ENCODE peak calls at places on chromosomes 12 and 14, in eight cellular contexts. J is upper lobe of right lung, M is stomach, P is ascending aorta, F is lung, A is psoas muscle, Q is right lobe of liver, Z is heart left ventricle. U is an unnamed sample. For H3K27me3, the result is how much of the 10 kb centered on the place peaks cover.

GRCh38 chr14:100664841-100665425 is 61.8 kb upstream of the DLK1 start:
- DNase-seq in J (no peak), M (no peak), P (no peak), F (no peak), A (peak), Q (no peak), Z (no peak), U (no peak)

GRCh38 chr14:77645520-77646230 is 29.2 kb upstream of the SPTLC2 start:
- DNase-seq in J (no peak), M (no peak), P (no peak), F (no peak), A (no peak), Q (no peak), Z (no peak), U (no peak)

GRCh38 chr12:30138483-30138882 is 354.7 kb upstream of the TMTC1 start:
- DNase-seq in J (no peak), M (no peak), P (no peak), F (no peak), A (no peak), Q (no peak), Z (no peak), U (no peak)

GRCh38 chr12:54431911-54432814 is 13.1 kb upstream of the ITGA5 start:
- DNase-seq in J (no peak), M (peak), P (peak), F (peak), A (peak), Q (peak), Z (peak), U (no peak)

GRCh38 chr12:127558363-127558762 is 708.6 kb upstream of the TMEM132C start:
- DNase-seq in J (no peak), M (no peak), P (no peak), F (no peak), A (no peak), Q (no peak), Z (no peak), U (no peak)

GRCh38 chr12:48023386-48023785 is 19.1 kb upstream of the COL2A1 start:
- DNase-seq in J (no peak), M (peak), P (no peak), F (no peak), A (no peak), Q (no peak), Z (peak), U (no peak)

GRCh38 chr14:70782361-70782760 is 27.0 kb downstream of the MAP3K9 start:
- DNase-seq in J (no peak), M (no peak), P (no peak), F (peak), A (no peak), Q (no peak), Z (no peak), U (no peak)

GRCh38 chr12:3019005-3019680 is 58.0 kb upstream of the TSPAN9 start:
- DNase-seq in J (no peak), M (no peak), P (no peak), F (no peak), A (no peak), Q (no peak), Z (no peak), U (no peak)

GRCh38 chr12:6684609-6685008 is 4.6 kb downstream of the ZNF384 start:
- DNase-seq in J (no peak), M (no peak), P (no peak), F (no peak), A (no peak), Q (no peak), Z (no peak), U (peak)

GRCh38 chr12:110533607-110534006 is 31.5 kb downstream of the RAD9B start:
- DNase-seq in J (no peak), M (no peak), P (no peak), F (no peak), A (no peak), Q (no peak), Z (no peak), U (no peak)

GRCh38 chr14:61337893-61338292 is 16.5 kb downstream of the PRKCH start:
- DNase-seq in J (no peak), M (peak), P (no peak), F (no peak), A (no peak), Q (no peak), Z (no peak), U (no peak)

GRCh38 chr12:108382437-108382801 is 43.3 kb upstream of the CMKLR1 start:
- DNase-seq in J (no peak), M (no peak), P (no peak), F (no peak), A (no peak), Q (no peak), Z (no peak), U (no peak)

GRCh38 chr12:116659771-116660481 is 77.9 kb downstream of the SPRING1 start:
- DNase-seq in J (no peak), M (peak), P (no peak), F (no peak), A (no peak), Q (no peak), Z (no peak), U (no peak)

GRCh38 chr12:95304673-95305198 is 87.1 kb downstream of the VEZT start:
- DNase-seq in J (no peak), M (no peak), P (no peak), F (no peak), A (no peak), Q (no peak), Z (no peak), U (no peak)

GRCh38 chr12:109734219-109735000 is 20.8 kb downstream of the FAM222A start:
- DNase-seq in J (peak), M (peak), P (peak), F (no peak), A (peak), Q (no peak), Z (peak), U (peak)

DNA sequence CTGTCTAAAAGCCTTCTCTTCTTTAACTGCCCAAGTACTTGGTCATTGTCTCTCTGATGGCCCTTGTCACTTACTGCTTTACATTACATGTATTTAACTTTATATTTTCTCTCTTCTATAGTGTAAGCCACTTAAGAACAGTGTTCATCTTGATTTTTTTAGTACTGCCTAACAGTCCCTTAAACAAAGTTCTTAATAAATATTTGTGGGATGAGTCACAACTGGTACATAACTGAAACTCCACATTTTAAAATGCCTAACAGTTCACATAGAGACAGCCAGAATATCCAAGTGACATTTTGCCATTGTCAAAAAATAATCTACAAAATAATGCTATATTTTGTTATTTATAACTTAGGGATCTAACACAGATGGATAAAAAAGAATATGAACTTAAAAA is 146.6 kb downstream of the STXBP6 start:
- DNase-seq in J (no peak), M (no peak), P (no peak), F (no peak), A (no peak), Q (no peak), Z (no peak), U (no peak)
- H3K4me3 ChIP-seq in J (no peak), M (no peak), P (no peak), F (no peak), A (no peak), Q (no peak), Z (no peak), U (no peak)

GRCh38 chr12:124666722-124667259 is 99.4 kb upstream of the NCOR2 start:
- DNase-seq in J (no peak), M (no peak), P (no peak), F (no peak), A (no peak), Q (no peak), Z (no peak), U (no peak)

GRCh38 chr12:124665516-124665915 is 98.1 kb upstream of the NCOR2 start:
- DNase-seq in J (no peak), M (no peak), P (no peak), F (peak), A (no peak), Q (no peak), Z (no peak), U (no peak)

GRCh38 chr12:124663771-124664366 is 96.5 kb upstream of the NCOR2 start:
- DNase-seq in J (no peak), M (no peak), P (no peak), F (no peak), A (no peak), Q (no peak), Z (no peak), U (no peak)

GRCh38 chr12:124663206-124663605 is 95.8 kb upstream of the NCOR2 start:
- DNase-seq in J (no peak), M (no peak), P (no peak), F (no peak), A (no peak), Q (no peak), Z (no peak), U (no peak)

DNA sequence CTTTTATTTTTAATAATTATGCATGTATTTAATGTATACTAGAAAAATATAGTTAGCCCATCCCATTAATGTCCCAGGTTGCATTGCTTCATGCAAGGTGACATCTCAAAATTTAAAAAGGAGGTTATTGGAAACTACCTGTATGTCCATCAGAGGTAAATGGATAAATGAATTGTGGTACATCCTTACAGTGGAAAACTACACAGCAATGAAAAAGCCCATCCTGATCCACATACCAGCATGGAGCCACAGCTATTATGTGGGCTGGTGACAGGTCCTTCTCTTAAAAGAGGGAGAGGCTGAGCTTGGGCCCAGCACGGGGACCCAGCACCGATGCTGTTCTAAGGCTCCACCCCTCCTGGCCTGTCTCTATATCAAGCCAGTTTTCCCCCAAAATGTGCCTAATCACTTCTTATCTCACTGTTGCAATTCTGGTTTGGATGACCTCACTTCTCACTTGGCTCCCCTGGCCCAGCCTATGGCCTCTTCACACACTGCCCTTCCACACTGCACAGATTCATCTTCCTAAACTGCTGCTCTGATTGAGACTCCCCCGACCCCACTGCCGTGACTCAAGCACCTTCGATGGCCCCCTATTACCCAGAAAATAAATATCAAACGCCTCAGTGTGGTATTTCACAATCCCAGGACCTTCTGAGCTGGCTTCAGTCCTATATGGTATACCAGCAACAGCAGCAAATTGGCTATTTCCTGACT is 97.1 kb upstream of the NCOR2 start:
- DNase-seq in J (no peak), M (no peak), P (no peak), F (no peak), A (no peak), Q (no peak), Z (no peak), U (no peak)
- TF ChIP-seq CTCF in J (no peak), M (no peak), P (no peak), F (no peak), A (no peak), Q (no peak), Z (no peak), U (no peak)

GRCh38 chr12:106588771-106589170 is 6.0 kb downstream of the RFX4 start:
- DNase-seq in J (no peak), M (no peak), P (no peak), F (no peak), A (no peak), Q (no peak), Z (no peak), U (no peak)

GRCh38 chr12:106585862-106586534 is 3.2 kb downstream of the RFX4 start:
- DNase-seq in J (no peak), M (no peak), P (no peak), F (no peak), A (no peak), Q (no peak), Z (no peak), U (no peak)

GRCh38 chr12:106585237-106585834 is 2.5 kb downstream of the RFX4 start:
- DNase-seq in J (no peak), M (no peak), P (no peak), F (no peak), A (no peak), Q (no peak), Z (no peak), U (no peak)

GRCh38 chr12:106586535-106586802 is 3.7 kb downstream of the RFX4 start:
- DNase-seq in J (no peak), M (no peak), P (no peak), F (no peak), A (no peak), Q (no peak), Z (no peak), U (no peak)

GRCh38 chr12:106586803-106587684 is 4.2 kb downstream of the RFX4 start:
- DNase-seq in J (no peak), M (no peak), P (no peak), F (no peak), A (no peak), Q (no peak), Z (no peak), U (no peak)
- H3K27me3 ChIP-seq in J (half or more), M (half or more), P (under half), F (under half), A (half or more), Q (under half), Z (half or more), U (half or more)

GRCh38 chr14:22570132-22570949 is 18.7 kb downstream of the DAD1 start:
- DNase-seq in J (no peak), M (peak), P (peak), F (peak), A (no peak), Q (no peak), Z (peak), U (peak)
- H3K4me3 ChIP-seq in J (no peak), M (no peak), P (no peak), F (no peak), A (no peak), Q (no peak), Z (no peak), U (no peak)

DNA sequence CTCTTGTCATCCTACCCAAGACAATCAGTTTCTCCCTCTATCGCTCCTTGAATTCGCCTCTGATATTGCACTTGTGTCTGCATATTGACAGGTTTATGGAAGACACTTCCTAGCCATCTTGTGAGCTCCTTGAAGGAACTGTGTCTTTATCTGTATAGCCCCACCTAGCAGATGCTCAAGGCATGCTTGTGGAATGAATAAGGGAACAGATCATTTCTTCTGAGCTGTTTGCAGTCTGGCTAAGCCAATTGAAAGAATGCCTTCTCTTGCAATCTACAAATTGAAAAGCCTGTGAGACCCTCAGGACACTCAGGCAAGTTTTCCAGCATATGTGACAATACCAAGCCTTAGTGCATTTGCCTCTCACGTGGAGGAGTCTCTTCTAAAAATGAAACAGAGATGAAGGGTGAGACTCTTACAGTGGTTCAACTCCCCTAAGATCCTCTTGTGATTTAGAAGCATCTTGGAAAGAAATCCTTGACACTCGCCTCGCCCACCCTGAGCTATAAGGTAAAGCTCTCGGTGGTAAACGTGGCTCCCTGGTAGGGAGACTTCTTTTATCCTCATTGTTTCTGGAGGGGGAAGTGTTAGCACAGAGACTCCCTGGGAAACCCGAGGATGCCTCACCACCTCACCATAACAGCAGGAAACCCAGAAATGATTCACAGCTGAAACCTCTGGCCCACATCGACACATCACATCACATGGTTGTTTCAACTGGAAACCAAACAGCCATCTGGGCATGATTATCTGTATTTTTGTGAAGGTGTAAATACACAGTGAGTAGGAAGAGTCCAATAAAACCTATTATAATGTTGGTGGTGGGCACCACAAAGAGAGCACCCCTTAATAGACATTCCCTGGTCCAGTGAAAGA is 112.3 kb upstream of the BCL2L14 start:
- DNase-seq in J (no peak), M (no peak), P (no peak), F (no peak), A (no peak), Q (no peak), Z (no peak), U (no peak)
- TF ChIP-seq CTCF in J (no peak), M (no peak), P (no peak), F (no peak), A (no peak), Q (no peak), Z (no peak), U (no peak)

GRCh38 chr12:52844386-52844785 is 4.4 kb downstream of the KRT78 start:
- DNase-seq in J (no peak), M (no peak), P (no peak), F (no peak), A (no peak), Q (no peak), Z (no peak), U (no peak)
- H3K27me3 ChIP-seq in J (under half), M (under half), P (under half), F (under half), A (under half), Q (under half), Z (under half), U (under half)

GRCh38 chr12:49665384-49665783 is 41.8 kb downstream of the FMNL3 start:
- DNase-seq in J (no peak), M (no peak), P (no peak), F (no peak), A (no peak), Q (no peak), Z (no peak), U (no peak)

GRCh38 chr12:49664591-49665146 is 41.3 kb downstream of the PRPF40B start:
- DNase-seq in J (no peak), M (no peak), P (no peak), F (no peak), A (no peak), Q (no peak), Z (peak), U (peak)

GRCh38 chr12:49664167-49664566 is 40.8 kb downstream of the PRPF40B start:
- DNase-seq in J (no peak), M (no peak), P (no peak), F (no peak), A (no peak), Q (no peak), Z (no peak), U (no peak)

GRCh38 chr12:49661191-49661590 is 37.8 kb downstream of the PRPF40B start:
- DNase-seq in J (no peak), M (no peak), P (no peak), F (no peak), A (no peak), Q (no peak), Z (no peak), U (no peak)

GRCh38 chr12:49662998-49663843 is 39.9 kb downstream of the PRPF40B start:
- DNase-seq in J (peak), M (no peak), P (peak), F (peak), A (peak), Q (peak), Z (peak), U (peak)
- H3K4me3 ChIP-seq in J (no peak), M (no peak), P (no peak), F (no peak), A (peak), Q (no peak), Z (no peak), U (no peak)

DNA sequence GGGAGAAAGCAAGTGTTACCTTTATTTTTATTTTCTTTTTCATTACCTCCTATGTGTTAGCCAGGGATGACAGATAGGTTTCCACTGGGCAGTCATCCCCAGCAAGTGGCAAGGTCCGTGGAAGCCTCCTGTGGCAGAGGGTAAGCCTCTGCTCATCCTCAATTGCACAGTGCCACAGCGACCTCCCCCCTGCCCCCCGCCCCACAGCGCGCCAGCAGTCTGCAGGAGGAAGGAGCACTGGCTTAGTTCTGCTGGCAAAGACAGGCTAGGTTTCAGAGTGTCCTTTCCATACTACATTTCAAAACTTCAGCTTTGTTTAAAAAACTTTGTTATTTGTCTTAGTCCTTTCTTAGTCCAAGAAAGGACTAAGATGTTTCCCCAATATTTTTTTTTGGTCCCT is 194.7 kb downstream of the EXOC5 start:
- DNase-seq in J (no peak), M (no peak), P (no peak), F (no peak), A (no peak), Q (no peak), Z (no peak), U (no peak)
- TF ChIP-seq CTCF in J (no peak), M (no peak), P (no peak), F (no peak), A (no peak), Q (no peak), Z (no peak), U (no peak)